ENCODE peak calls at places on chromosome 22, in four cellular contexts. N, Y, V and Q are unnamed samples.

GRCh38 chr22:42156121-42156520 is 25.5 kb upstream of the CYP2D6 start:
- DNase-seq in N (no peak), Y (no peak), V (no peak), Q (no peak)

GRCh38 chr22:43919106-43919965 is 4.3 kb upstream of the PNPLA3 start:
- DNase-seq in N (no peak), Y (no peak), V (no peak), Q (no peak)

GRCh38 chr22:22935056-22935545 is 47.5 kb downstream of the IGLL5 start:
- DNase-seq in N (no peak), Y (no peak), V (no peak), Q (no peak)

GRCh38 chr22:21697866-21698265 is 32.1 kb downstream of the PPIL2 start:
- DNase-seq in N (no peak), Y (no peak), V (no peak), Q (no peak)

GRCh38 chr22:35140879-35141745 is 75.2 kb downstream of the ISX start:
- DNase-seq in N (no peak), Y (no peak), V (peak; percentile 63), Q (no peak)

GRCh38 chr22:42907404-42908081 is 50.5 kb upstream of the ARFGAP3 start:
- DNase-seq in N (no peak), Y (no peak), V (no peak), Q (no peak)

GRCh38 chr22:43855431-43855830 is 6.9 kb downstream of the SULT4A1 start:
- DNase-seq in N (no peak), Y (no peak), V (no peak), Q (no peak)

GRCh38 chr22:50200333-50201190 is at the start of gene SELENOO:
- DNase-seq in N (peak; percentile 96), Y (peak; percentile 72), V (peak; percentile 99), Q (peak; percentile 45)

GRCh38 chr22:35051791-35052190 is 14.2 kb upstream of the ISX start:
- DNase-seq in N (no peak), Y (no peak), V (no peak), Q (no peak)

GRCh38 chr22:43570531-43571144 is 158.8 kb downstream of the MPPED1 start:
- DNase-seq in N (no peak), Y (no peak), V (no peak), Q (no peak)

GRCh38 chr22:20080776-20081654 is 974 bp downstream of the DGCR8 start:
- DNase-seq in N (no peak), Y (no peak), V (no peak), Q (no peak)

GRCh38 chr22:32591620-32592019 is 117.0 kb downstream of the FBXO7 start:
- DNase-seq in N (no peak), Y (no peak), V (no peak), Q (no peak)

GRCh38 chr22:42937164-42937854 is 77.6 kb downstream of the PACSIN2 start:
- DNase-seq in N (peak; percentile 80), Y (peak; percentile 56), V (peak; percentile 62), Q (peak; percentile 56)

GRCh38 chr22:36730176-36730858 is 26.8 kb upstream of the CACNG2 start:
- DNase-seq in N (peak; percentile 57), Y (no peak), V (no peak), Q (no peak)

GRCh38 chr22:11253000-11253511 is 4274.9 kb upstream of the OR11H1 start:
- DNase-seq in N (peak; percentile 46), Y (no peak), V (no peak), Q (no peak)

GRCh38 chr22:38450234-38450797 is 4.7 kb downstream of the KCNJ4 start:
- DNase-seq in N (no peak), Y (no peak), V (no peak), Q (no peak)

GRCh38 chr22:32199341-32199740 is 5.5 kb downstream of the RFPL2 start:
- DNase-seq in N (no peak), Y (no peak), V (no peak), Q (no peak)

GRCh38 chr22:41446057-41446501 is 522 bp downstream of the TOB2 start:
- DNase-seq in N (peak; percentile 77), Y (no peak), V (no peak), Q (no peak)

GRCh38 chr22:33579448-33580093 is 340.7 kb downstream of the LARGE1 start:
- DNase-seq in N (no peak), Y (peak; percentile 1), V (peak; percentile 65), Q (peak; percentile 31)

GRCh38 chr22:35330258-35330861 is 30.7 kb downstream of the TOM1 start:
- DNase-seq in N (peak; percentile 86), Y (no peak), V (no peak), Q (peak; percentile 67)

GRCh38 chr22:27723708-27724107 is 77.8 kb downstream of the MN1 start:
- DNase-seq in N (no peak), Y (no peak), V (no peak), Q (no peak)

GRCh38 chr22:19187716-19188563 is 9.4 kb upstream of the SLC25A1 start:
- DNase-seq in N (no peak), Y (no peak), V (no peak), Q (no peak)

GRCh38 chr22:42893366-42894150 is 36.5 kb upstream of the ARFGAP3 start:
- DNase-seq in N (no peak), Y (no peak), V (no peak), Q (no peak)

GRCh38 chr22:43789452-43789851 is 22.7 kb downstream of the EFCAB6 start:
- DNase-seq in N (no peak), Y (no peak), V (no peak), Q (peak; percentile 73)

GRCh38 chr22:44133161-44133560 is 47.6 kb upstream of the PARVG start:
- DNase-seq in N (no peak), Y (no peak), V (no peak), Q (no peak)

GRCh38 chr22:38442967-38443674 is 11.9 kb downstream of the KCNJ4 start:
- DNase-seq in N (no peak), Y (no peak), V (no peak), Q (no peak)

GRCh38 chr22:43510226-43511070 is 98.6 kb downstream of the MPPED1 start:
- DNase-seq in N (no peak), Y (no peak), V (no peak), Q (no peak)

GRCh38 chr22:20607157-20607907 is 99.9 kb downstream of the MED15 start:
- DNase-seq in N (no peak), Y (no peak), V (no peak), Q (no peak)

GRCh38 chr22:31826443-31826842 is 72.6 kb downstream of the DEPDC5 start:
- DNase-seq in N (no peak), Y (no peak), V (no peak), Q (no peak)

GRCh38 chr22:20563941-20564371 is 56.5 kb downstream of the MED15 start:
- DNase-seq in N (no peak), Y (no peak), V (no peak), Q (no peak)

GRCh38 chr22:41699264-41700104 is at the start of gene MEI1:
- DNase-seq in N (peak; percentile 93), Y (no peak), V (peak; percentile 93), Q (peak; percentile 45)

GRCh38 chr22:41380993-41381328 is 781 bp upstream of the TEF start:
- DNase-seq in N (no peak), Y (peak; percentile 67), V (no peak), Q (no peak)

GRCh38 chr22:21861856-21862255 is 5.6 kb downstream of the MAPK1 start:
- DNase-seq in N (no peak), Y (no peak), V (no peak), Q (no peak)

GRCh38 chr22:35467788-35468187 is 67.8 kb downstream of the MCM5 start:
- DNase-seq in N (peak; percentile 69), Y (no peak), V (no peak), Q (no peak)

GRCh38 chr22:43823353-43823908 is 11.3 kb upstream of the EFCAB6 start:
- DNase-seq in N (peak; percentile 82), Y (no peak), V (no peak), Q (no peak)

GRCh38 chr22:37560682-37561208 is 465 bp downstream of the CDC42EP1 start:
- DNase-seq in N (peak; percentile 85), Y (no peak), V (no peak), Q (no peak)

GRCh38 chr22:47628477-47629272 is 866.2 kb downstream of the TBC1D22A start:
- DNase-seq in N (peak; percentile 33), Y (no peak), V (no peak), Q (no peak)

GRCh38 chr22:47625531-47626427 is 863.3 kb downstream of the TBC1D22A start:
- DNase-seq in N (peak; percentile 60), Y (no peak), V (no peak), Q (no peak)

GRCh38 chr22:47625013-47625385 is 862.5 kb downstream of the TBC1D22A start:
- DNase-seq in N (peak; percentile 55), Y (no peak), V (no peak), Q (no peak)

GRCh38 chr22:47627561-47628253 is 865.3 kb downstream of the TBC1D22A start:
- DNase-seq in N (peak; percentile 40), Y (peak; percentile 7), V (no peak), Q (no peak)

DNA sequence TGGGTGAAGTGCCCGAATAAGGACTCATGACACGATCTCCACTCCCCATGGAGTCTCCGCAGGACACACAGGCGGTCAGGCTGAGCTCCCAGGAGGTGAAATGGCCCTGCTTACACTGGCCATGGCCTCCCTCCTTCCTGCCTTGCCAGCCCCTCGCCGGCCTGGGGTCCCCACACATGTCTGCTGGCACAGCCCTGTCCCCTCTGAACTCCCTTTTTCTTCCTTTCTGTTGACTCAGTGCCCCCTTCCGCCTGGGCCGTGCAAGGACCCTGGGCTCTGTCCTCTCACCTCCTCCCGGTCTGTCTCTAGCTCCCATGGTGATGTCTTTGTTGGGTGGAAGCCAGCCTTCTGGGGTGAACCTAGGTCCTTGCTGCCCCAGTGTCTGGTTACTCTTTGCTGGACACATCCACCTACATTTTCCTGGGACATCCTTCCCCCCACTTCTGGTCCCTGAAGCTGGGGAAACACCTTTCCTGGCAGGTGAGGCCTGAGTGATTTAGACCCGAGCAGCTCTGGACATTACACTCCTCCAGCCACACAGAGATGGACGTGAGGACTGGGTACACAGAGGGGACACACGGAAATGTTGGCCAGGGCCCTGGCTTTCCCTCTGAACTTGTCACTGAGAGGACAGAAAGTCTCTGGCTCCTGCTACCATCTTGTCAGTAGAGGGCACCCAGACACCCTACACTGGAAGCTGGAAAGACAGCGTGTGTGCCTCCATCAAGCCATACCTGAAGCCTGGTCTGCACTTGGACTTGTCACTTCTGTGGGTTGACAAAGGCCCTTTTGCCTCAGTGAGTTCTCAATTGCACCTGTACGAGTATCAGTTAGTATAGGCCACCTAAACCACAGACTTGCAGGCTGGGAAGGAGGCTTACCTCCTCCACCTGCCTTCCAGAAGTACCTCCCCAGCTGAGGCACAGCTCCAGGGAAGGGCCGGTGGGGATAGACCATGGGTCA is 864.3 kb downstream of the TBC1D22A start:
- DNase-seq in N (peak; percentile 31), Y (peak; percentile 6), V (no peak), Q (no peak)
- TF ChIP-seq CTCF in N (no peak), Y (peak; percentile 18), V (no peak), Q (no peak)

DNA sequence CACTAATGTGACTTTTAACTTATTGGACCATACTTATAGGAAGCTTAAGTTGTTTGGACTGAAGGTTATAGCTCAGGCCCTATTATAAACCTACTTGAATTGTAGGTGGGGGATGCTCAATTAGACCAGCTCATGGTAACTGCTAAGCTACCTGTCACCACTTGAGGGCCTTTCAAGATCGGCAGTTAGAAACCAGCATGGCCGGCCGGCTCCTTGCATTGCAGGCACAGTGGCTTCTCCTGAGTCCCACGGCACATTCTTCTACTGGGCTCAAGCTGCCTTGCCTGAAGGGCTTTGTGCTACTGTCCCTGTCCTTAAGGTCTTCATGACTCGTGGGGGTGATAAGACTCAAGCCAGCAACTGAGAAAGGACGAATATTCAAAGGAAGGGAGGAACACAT is 70.8 kb downstream of the TBC1D22A start:
- DNase-seq in N (no peak), Y (peak; percentile 23), V (no peak), Q (no peak)
- TF ChIP-seq CTCF in N (no peak), Y (no peak), V (no peak), Q (no peak)

GRCh38 chr22:46660604-46661201 is 40.5 kb downstream of the GRAMD4 start:
- DNase-seq in N (no peak), Y (no peak), V (no peak), Q (no peak)
- TF ChIP-seq CTCF in N (no peak), Y (no peak), V (no peak), Q (no peak)

GRCh38 chr22:49046546-49047305 is 780.9 kb downstream of the BRD1 start:
- DNase-seq in N (peak; percentile 63), Y (peak; percentile 46), V (no peak), Q (no peak)
- TF ChIP-seq CTCF in N (peak; percentile 34), Y (peak; percentile 51), V (peak; percentile 25), Q (no peak)